ENCODE peak calls at places on chromosomes 11 and 22, in four cellular contexts. V is K562, R is HepG2, G is HCT116. F is an unnamed sample.

GRCh38 chr11:57675176-57675941 is 7.4 kb downstream of the ZDHHC5 start:
- DNase-seq in V (no peak), R (no peak), G (no peak), F (no peak)

GRCh38 chr11:105315287-105315686 is 175.7 kb upstream of the CARD18 start:
- DNase-seq in R (peak), V (no peak), G (no peak), F (no peak)

GRCh38 chr22:25774575-25775026 is 32.6 kb downstream of the MYO18B start:
- DNase-seq in G (no peak), V (no peak), R (no peak), F (no peak)

GRCh38 chr11:112666253-112666652 is 295.0 kb upstream of the NCAM1 start:
- DNase-seq in R (no peak), V (no peak), G (no peak), F (no peak)

GRCh38 chr11:47979378-47980092 is 824 bp upstream of the PTPRJ start:
- DNase-seq in G (no peak), R (no peak), V (no peak), F (no peak)

GRCh38 chr11:27429740-27430451 is 42.7 kb downstream of the LGR4 start:
- DNase-seq in G (no peak), V (no peak), R (no peak), F (no peak)

GRCh38 chr22:47285981-47286380 is 523.5 kb downstream of the TBC1D22A start:
- DNase-seq in V (no peak), G (no peak), R (no peak), F (no peak)

GRCh38 chr22:50189184-50189848 is 3.6 kb downstream of the TRABD start:
- DNase-seq in R (no peak), V (no peak), G (no peak), F (no peak)

GRCh38 chr22:19679476-19680099 is 34.7 kb upstream of the SEPTIN5 start:
- DNase-seq in V (peak), R (no peak), G (no peak), F (no peak)

GRCh38 chr22:32336185-32336603 is 21.5 kb upstream of the RFPL3 start:
- DNase-seq in V (no peak), G (no peak), R (no peak), F (no peak)

GRCh38 chr11:70581991-70582885 is 183.9 kb downstream of the CTTN start:
- DNase-seq in G (no peak), R (no peak), V (no peak), F (no peak)

GRCh38 chr11:103656382-103656781 is 380.1 kb upstream of the DDI1 start:
- DNase-seq in V (no peak), R (no peak), G (no peak), F (no peak)

GRCh38 chr11:111327908-111328624 is 29.7 kb downstream of the POU2AF3 start:
- DNase-seq in G (no peak), R (no peak), V (no peak), F (no peak)

GRCh38 chr11:17713851-17714250 is 5.5 kb upstream of the MYOD1 start:
- DNase-seq in V (no peak), G (no peak), R (no peak), F (no peak)

GRCh38 chr11:20156280-20156875 is 3.9 kb downstream of the DBX1 start:
- DNase-seq in V (peak), G (no peak), R (no peak), F (no peak)

GRCh38 chr11:20156876-20157613 is 3.2 kb downstream of the DBX1 start:
- DNase-seq in G (no peak), V (no peak), R (no peak), F (no peak)

GRCh38 chr11:20157768-20158167 is 2.5 kb downstream of the DBX1 start:
- DNase-seq in R (no peak), G (no peak), V (no peak), F (no peak)

GRCh38 chr11:20154381-20154780 is 5.9 kb downstream of the DBX1 start:
- DNase-seq in R (no peak), V (no peak), G (no peak), F (no peak)

DNA sequence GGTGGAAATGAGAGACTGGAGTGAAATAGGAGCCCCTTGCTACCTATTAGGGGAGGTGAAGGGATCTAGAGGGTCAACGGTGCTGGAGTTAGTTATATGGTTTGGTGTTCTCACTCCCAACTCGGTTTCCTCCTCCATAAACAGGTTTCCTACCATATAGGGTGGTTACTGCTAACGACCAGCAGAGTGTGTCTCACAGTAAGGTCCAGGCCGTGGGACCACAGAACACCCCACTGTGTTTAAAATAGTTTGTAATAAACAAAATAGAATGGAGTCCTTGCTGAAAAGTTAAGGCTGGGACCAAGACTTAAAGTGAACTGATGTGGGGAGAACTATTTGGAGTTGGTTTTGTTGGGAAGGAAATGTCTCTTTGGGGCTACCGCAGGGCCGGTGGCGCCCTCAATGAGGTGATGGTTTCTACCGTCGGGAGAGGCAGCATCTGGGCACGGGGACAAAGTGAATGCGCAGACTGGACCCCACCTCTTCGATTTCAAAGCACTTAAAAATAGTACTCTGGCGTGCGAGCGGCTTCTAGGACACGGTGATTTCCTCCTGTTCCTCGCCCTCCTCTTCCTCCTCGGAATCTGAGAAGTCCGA is 4.5 kb downstream of the DBX1 start:
- DNase-seq in R (no peak), V (no peak), G (no peak), F (no peak)
- TF ChIP-seq TCF7L2 in R (no peak), V (no peak), G (no peak), F (no peak)

GRCh38 chr11:12260731-12261521 is 116.4 kb upstream of the PARVA start:
- DNase-seq in G (no peak), R (no peak), V (no peak), F (no peak)

GRCh38 chr11:12259956-12260355 is 117.4 kb upstream of the PARVA start:
- DNase-seq in R (no peak), G (no peak), V (no peak), F (no peak)

GRCh38 chr11:12264361-12264760 is 113.0 kb upstream of the PARVA start:
- DNase-seq in V (no peak), R (no peak), G (no peak), F (no peak)

GRCh38 chr11:12263141-12263693 is 114.2 kb upstream of the PARVA start:
- DNase-seq in R (no peak), V (peak), G (no peak), F (no peak)

DNA sequence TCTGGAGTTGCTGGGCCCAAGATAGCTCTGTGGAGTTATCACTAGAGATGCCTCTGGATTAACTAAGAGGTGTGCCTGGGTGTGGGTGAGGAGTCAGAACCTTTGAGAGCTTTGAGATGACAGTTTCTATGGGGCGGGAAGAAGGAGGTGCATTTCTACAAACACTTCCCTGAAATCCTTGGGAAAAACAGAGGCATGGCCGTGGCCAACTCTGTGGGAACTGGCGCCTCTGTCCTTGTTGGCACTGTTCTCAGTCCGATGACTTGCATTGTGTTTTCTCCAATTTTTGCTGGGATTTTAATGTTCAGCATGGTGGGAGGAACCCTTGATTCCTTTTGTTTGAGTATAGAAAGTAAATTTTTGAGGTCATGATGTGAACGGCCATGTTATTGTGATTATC is 115.8 kb upstream of the PARVA start:
- DNase-seq in V (no peak), G (no peak), R (no peak), F (no peak)
- TF ChIP-seq TCF7L2 in V (no peak), G (no peak), R (no peak), F (no peak)

GRCh38 chr22:48564995-48565394 is 1262.7 kb downstream of the BRD1 start:
- DNase-seq in G (no peak), R (no peak), V (no peak), F (no peak)
- TF ChIP-seq TCF7L2 in G (no peak), R (no peak), V (no peak), F (no peak)

GRCh38 chr11:33835143-33835878 is 56.6 kb downstream of the LMO2 start:
- DNase-seq in V (peak), R (peak), G (peak), F (no peak)
- TF ChIP-seq TCF7L2 in V (no peak), R (no peak), G (no peak), F (no peak)

GRCh38 chr11:59088164-59088563 is 2.1 kb downstream of the GLYATL1B start:
- DNase-seq in V (no peak), G (no peak), R (no peak), F (no peak)
- TF ChIP-seq TCF7L2 in V (no peak), G (no peak), R (no peak), F (no peak)

GRCh38 chr22:39263626-39264025 is 18.8 kb upstream of the PDGFB start:
- DNase-seq in V (no peak), R (no peak), G (no peak), F (no peak)
- TF ChIP-seq TCF7L2 in V (no peak), R (no peak), G (no peak), F (no peak)

F was measured in Panc1.